ENCODE peak calls at places on chromosomes 4 and X, in nine cellular contexts. One of them, this sample, is unnamed.

GRCh38 chr4:1544861-1545275 is 138.6 kb upstream of the NKX1-1 start:
- DNase-seq in aorta: no peak
- DNase-seq in iris pigment epithelial cell: no peak
- DNase-seq in WTC11: no peak
- DNase-seq in posterior vena cava: no peak
- DNase-seq in T1000: no peak
- DNase-seq in stimulated activated naive CD8-positive, alpha-beta T cell treated with anti-CD3 and anti-CD28 coated beads, Interleukin-15, Interleukin-2, amounts not matched to agents 100 U/mL and 50 U/mL, for 24 hours: no peak
- DNase-seq in T-cell: no peak
- DNase-seq in C1 segment of cervical spinal cord: no peak
- DNase-seq in this sample: no peak

GRCh38 chrX:17735396-17735795 is 1.9 kb upstream of the SCML1 start:
- DNase-seq in aorta: no peak
- DNase-seq in iris pigment epithelial cell: no peak
- DNase-seq in WTC11: no peak
- DNase-seq in posterior vena cava: no peak
- DNase-seq in T1000: no peak
- DNase-seq in stimulated activated naive CD8-positive, alpha-beta T cell treated with anti-CD3 and anti-CD28 coated beads, Interleukin-15, Interleukin-2, amounts not matched to agents 100 U/mL and 50 U/mL, for 24 hours: no peak
- DNase-seq in T-cell: no peak
- DNase-seq in C1 segment of cervical spinal cord: no peak
- DNase-seq in this sample: no peak

GRCh38 chrX:124211312-124211942 is 121.0 kb upstream of the TEX13D start:
- DNase-seq in aorta: no peak
- DNase-seq in iris pigment epithelial cell: peak; percentile 20
- DNase-seq in WTC11: no peak
- DNase-seq in posterior vena cava: no peak
- DNase-seq in T1000: no peak
- DNase-seq in stimulated activated naive CD8-positive, alpha-beta T cell treated with anti-CD3 and anti-CD28 coated beads, Interleukin-15, Interleukin-2, amounts not matched to agents 100 U/mL and 50 U/mL, for 24 hours: no peak
- DNase-seq in T-cell: peak; percentile 22
- DNase-seq in C1 segment of cervical spinal cord: no peak
- DNase-seq in this sample: no peak

GRCh38 chr4:183962413-183962812 is 57.3 kb downstream of the STOX2 start:
- DNase-seq in aorta: no peak
- DNase-seq in iris pigment epithelial cell: no peak
- DNase-seq in WTC11: no peak
- DNase-seq in posterior vena cava: no peak
- DNase-seq in T1000: no peak
- DNase-seq in stimulated activated naive CD8-positive, alpha-beta T cell treated with anti-CD3 and anti-CD28 coated beads, Interleukin-15, Interleukin-2, amounts not matched to agents 100 U/mL and 50 U/mL, for 24 hours: no peak
- DNase-seq in T-cell: no peak
- DNase-seq in C1 segment of cervical spinal cord: no peak
- DNase-seq in this sample: no peak

GRCh38 chr4:97720869-97721432 is 422.3 kb downstream of the STPG2 start:
- DNase-seq in aorta: no peak
- DNase-seq in iris pigment epithelial cell: peak; percentile 24
- DNase-seq in WTC11: no peak
- DNase-seq in posterior vena cava: no peak
- DNase-seq in T1000: no peak
- DNase-seq in stimulated activated naive CD8-positive, alpha-beta T cell treated with anti-CD3 and anti-CD28 coated beads, Interleukin-15, Interleukin-2, amounts not matched to agents 100 U/mL and 50 U/mL, for 24 hours: no peak
- DNase-seq in T-cell: no peak
- DNase-seq in C1 segment of cervical spinal cord: no peak
- DNase-seq in this sample: no peak

GRCh38 chr4:160347197-160347596 is 1244.3 kb downstream of the RAPGEF2 start:
- DNase-seq in aorta: no peak
- DNase-seq in iris pigment epithelial cell: no peak
- DNase-seq in WTC11: no peak
- DNase-seq in posterior vena cava: no peak
- DNase-seq in T1000: no peak
- DNase-seq in stimulated activated naive CD8-positive, alpha-beta T cell treated with anti-CD3 and anti-CD28 coated beads, Interleukin-15, Interleukin-2, amounts not matched to agents 100 U/mL and 50 U/mL, for 24 hours: no peak
- DNase-seq in T-cell: no peak
- DNase-seq in C1 segment of cervical spinal cord: no peak
- DNase-seq in this sample: no peak

GRCh38 chr4:19675172-19675811 is 576.4 kb upstream of the SLIT2 start:
- DNase-seq in aorta: no peak
- DNase-seq in iris pigment epithelial cell: peak; percentile 68
- DNase-seq in WTC11: no peak
- DNase-seq in posterior vena cava: no peak
- DNase-seq in T1000: no peak
- DNase-seq in stimulated activated naive CD8-positive, alpha-beta T cell treated with anti-CD3 and anti-CD28 coated beads, Interleukin-15, Interleukin-2, amounts not matched to agents 100 U/mL and 50 U/mL, for 24 hours: no peak
- DNase-seq in T-cell: no peak
- DNase-seq in C1 segment of cervical spinal cord: no peak
- DNase-seq in this sample: no peak

GRCh38 chrX:82732861-82733260 is 775.2 kb upstream of the POU3F4 start:
- DNase-seq in aorta: no peak
- DNase-seq in iris pigment epithelial cell: no peak
- DNase-seq in WTC11: no peak
- DNase-seq in posterior vena cava: no peak
- DNase-seq in T1000: no peak
- DNase-seq in stimulated activated naive CD8-positive, alpha-beta T cell treated with anti-CD3 and anti-CD28 coated beads, Interleukin-15, Interleukin-2, amounts not matched to agents 100 U/mL and 50 U/mL, for 24 hours: no peak
- DNase-seq in T-cell: no peak
- DNase-seq in C1 segment of cervical spinal cord: no peak
- DNase-seq in this sample: no peak

GRCh38 chr4:152328595-152328994 is 207.3 kb downstream of the FBXW7 start:
- DNase-seq in aorta: no peak
- DNase-seq in iris pigment epithelial cell: peak; percentile 9
- DNase-seq in WTC11: no peak
- DNase-seq in posterior vena cava: no peak
- DNase-seq in T1000: no peak
- DNase-seq in stimulated activated naive CD8-positive, alpha-beta T cell treated with anti-CD3 and anti-CD28 coated beads, Interleukin-15, Interleukin-2, amounts not matched to agents 100 U/mL and 50 U/mL, for 24 hours: no peak
- DNase-seq in T-cell: no peak
- DNase-seq in C1 segment of cervical spinal cord: no peak
- DNase-seq in this sample: no peak

GRCh38 chr4:6388713-6389112 is 83.7 kb downstream of the PPP2R2C start:
- DNase-seq in aorta: peak; percentile 35
- DNase-seq in iris pigment epithelial cell: no peak
- DNase-seq in WTC11: no peak
- DNase-seq in posterior vena cava: no peak
- DNase-seq in T1000: no peak
- DNase-seq in stimulated activated naive CD8-positive, alpha-beta T cell treated with anti-CD3 and anti-CD28 coated beads, Interleukin-15, Interleukin-2, amounts not matched to agents 100 U/mL and 50 U/mL, for 24 hours: no peak
- DNase-seq in T-cell: no peak
- DNase-seq in C1 segment of cervical spinal cord: no peak
- DNase-seq in this sample: no peak

GRCh38 chr4:19193274-19193962 is 1058.3 kb upstream of the SLIT2 start:
- DNase-seq in aorta: no peak
- DNase-seq in iris pigment epithelial cell: no peak
- DNase-seq in WTC11: no peak
- DNase-seq in posterior vena cava: no peak
- DNase-seq in T1000: no peak
- DNase-seq in stimulated activated naive CD8-positive, alpha-beta T cell treated with anti-CD3 and anti-CD28 coated beads, Interleukin-15, Interleukin-2, amounts not matched to agents 100 U/mL and 50 U/mL, for 24 hours: no peak
- DNase-seq in T-cell: no peak
- DNase-seq in C1 segment of cervical spinal cord: no peak
- DNase-seq in this sample: no peak

GRCh38 chr4:182914357-182914756 is 2.8 kb downstream of the DCTD start:
- DNase-seq in aorta: no peak
- DNase-seq in iris pigment epithelial cell: no peak
- DNase-seq in WTC11: no peak
- DNase-seq in posterior vena cava: no peak
- DNase-seq in T1000: no peak
- DNase-seq in stimulated activated naive CD8-positive, alpha-beta T cell treated with anti-CD3 and anti-CD28 coated beads, Interleukin-15, Interleukin-2, amounts not matched to agents 100 U/mL and 50 U/mL, for 24 hours: no peak
- DNase-seq in T-cell: no peak
- DNase-seq in C1 segment of cervical spinal cord: no peak
- DNase-seq in this sample: no peak

GRCh38 chrX:69616520-69617203 is 749 bp downstream of the EDA start:
- DNase-seq in aorta: peak; percentile 78
- DNase-seq in iris pigment epithelial cell: no peak
- DNase-seq in WTC11: peak; percentile 9
- DNase-seq in posterior vena cava: no peak
- DNase-seq in T1000: no peak
- DNase-seq in stimulated activated naive CD8-positive, alpha-beta T cell treated with anti-CD3 and anti-CD28 coated beads, Interleukin-15, Interleukin-2, amounts not matched to agents 100 U/mL and 50 U/mL, for 24 hours: peak; percentile 5
- DNase-seq in T-cell: peak; percentile 1
- DNase-seq in C1 segment of cervical spinal cord: no peak
- DNase-seq in this sample: peak; percentile 31

GRCh38 chr4:110850461-110851447 is 227.9 kb upstream of the PITX2 start:
- DNase-seq in aorta: no peak
- DNase-seq in iris pigment epithelial cell: no peak
- DNase-seq in WTC11: peak; percentile 11
- DNase-seq in posterior vena cava: no peak
- DNase-seq in T1000: no peak
- DNase-seq in stimulated activated naive CD8-positive, alpha-beta T cell treated with anti-CD3 and anti-CD28 coated beads, Interleukin-15, Interleukin-2, amounts not matched to agents 100 U/mL and 50 U/mL, for 24 hours: no peak
- DNase-seq in T-cell: no peak
- DNase-seq in C1 segment of cervical spinal cord: no peak
- DNase-seq in this sample: no peak

GRCh38 chr4:153834901-153835300 is 46.0 kb upstream of the SFRP2 start:
- DNase-seq in aorta: no peak
- DNase-seq in iris pigment epithelial cell: no peak
- DNase-seq in WTC11: no peak
- DNase-seq in posterior vena cava: no peak
- DNase-seq in T1000: no peak
- DNase-seq in stimulated activated naive CD8-positive, alpha-beta T cell treated with anti-CD3 and anti-CD28 coated beads, Interleukin-15, Interleukin-2, amounts not matched to agents 100 U/mL and 50 U/mL, for 24 hours: no peak
- DNase-seq in T-cell: no peak
- DNase-seq in C1 segment of cervical spinal cord: no peak
- DNase-seq in this sample: no peak

This sample was measured in right lobe of liver.